ENCODE peak calls at places on chromosome 9, in ten cellular contexts. W is GM12878, G is MM.1S, U is H1, B is fibroblast of lung, S is neural progenitor cell, C is keratinocyte, N is HCT116, H is GM23338, X is PC-9. I is an unnamed sample.

GRCh38 chr9:69186841-69187611 is 12.9 kb downstream of the TJP2 start:
- DNase-seq in W (no peak), G (no peak), U (no peak), B (peak), S (no peak), C (no peak), N (no peak), H (no peak), X (peak), I (peak)

GRCh38 chr9:4152201-4152600 is 147.7 kb downstream of the GLIS3 start:
- DNase-seq in W (no peak), G (no peak), U (no peak), B (no peak), S (no peak), C (no peak), N (no peak), H (peak), X (no peak), I (no peak)

GRCh38 chr9:134345737-134346136 is 19.5 kb downstream of the RXRA start:
- DNase-seq in W (no peak), G (no peak), U (no peak), B (no peak), S (no peak), C (no peak), N (no peak), H (no peak), X (no peak), I (no peak)

GRCh38 chr9:36154213-36154952 is 14.8 kb upstream of the CCIN start:
- DNase-seq in W (no peak), G (no peak), U (no peak), B (peak), S (no peak), C (no peak), N (no peak), H (no peak), X (no peak), I (no peak)

GRCh38 chr9:124553738-124554137 is 46.5 kb upstream of the NR5A1 start:
- DNase-seq in W (no peak), G (no peak), U (no peak), B (peak), S (no peak), C (no peak), N (no peak), H (no peak), X (no peak), I (peak)

GRCh38 chr9:129287595-129288305 is 109.7 kb upstream of the IER5L start:
- DNase-seq in W (no peak), G (no peak), U (peak), B (no peak), S (no peak), C (no peak), N (no peak), H (no peak), X (no peak), I (no peak)

GRCh38 chr9:113219972-113220371 is 1.1 kb downstream of the FKBP15 start:
- DNase-seq in W (peak), G (peak), U (no peak), B (peak), S (no peak), C (no peak), N (no peak), H (no peak), X (no peak), I (peak)

GRCh38 chr9:83081010-83081409 is 18.1 kb upstream of the RASEF start:
- DNase-seq in W (no peak), G (no peak), U (no peak), B (no peak), S (no peak), C (no peak), N (no peak), H (no peak), X (no peak), I (no peak)

GRCh38 chr9:90433398-90433890 is 209.2 kb downstream of the DIRAS2 start:
- DNase-seq in W (no peak), G (no peak), U (peak), B (peak), S (peak), C (peak), N (no peak), H (peak), X (peak), I (peak)

GRCh38 chr9:89410709-89411111 is 87.2 kb downstream of the SEMA4D start:
- DNase-seq in W (peak), G (no peak), U (no peak), B (no peak), S (no peak), C (no peak), N (no peak), H (peak), X (no peak), I (peak)

GRCh38 chr9:81289622-81290021 is 399.7 kb downstream of the TLE1 start:
- DNase-seq in W (no peak), G (peak), U (no peak), B (no peak), S (no peak), C (no peak), N (no peak), H (no peak), X (no peak), I (no peak)

GRCh38 chr9:113876806-113877236 is 712 bp downstream of the ZNF618 start:
- DNase-seq in W (no peak), G (peak), U (no peak), B (no peak), S (peak), C (no peak), N (no peak), H (peak), X (peak), I (no peak)

GRCh38 chr9:106861585-106862114 is 1.3 kb upstream of the ZNF462 start:
- DNase-seq in W (no peak), G (no peak), U (no peak), B (peak), S (no peak), C (no peak), N (no peak), H (no peak), X (no peak), I (no peak)

GRCh38 chr9:106864533-106865143 is 1.7 kb downstream of the ZNF462 start:
- DNase-seq in W (no peak), G (no peak), U (no peak), B (peak), S (no peak), C (no peak), N (no peak), H (no peak), X (no peak), I (peak)

GRCh38 chr9:106862115-106862945 is 636 bp upstream of the ZNF462 start:
- DNase-seq in W (no peak), G (peak), U (peak), B (peak), S (peak), C (no peak), N (no peak), H (peak), X (peak), I (peak)

GRCh38 chr9:106860731-106861584 is 2.0 kb upstream of the ZNF462 start:
- DNase-seq in W (no peak), G (no peak), U (peak), B (peak), S (peak), C (no peak), N (no peak), H (peak), X (peak), I (peak)

DNA sequence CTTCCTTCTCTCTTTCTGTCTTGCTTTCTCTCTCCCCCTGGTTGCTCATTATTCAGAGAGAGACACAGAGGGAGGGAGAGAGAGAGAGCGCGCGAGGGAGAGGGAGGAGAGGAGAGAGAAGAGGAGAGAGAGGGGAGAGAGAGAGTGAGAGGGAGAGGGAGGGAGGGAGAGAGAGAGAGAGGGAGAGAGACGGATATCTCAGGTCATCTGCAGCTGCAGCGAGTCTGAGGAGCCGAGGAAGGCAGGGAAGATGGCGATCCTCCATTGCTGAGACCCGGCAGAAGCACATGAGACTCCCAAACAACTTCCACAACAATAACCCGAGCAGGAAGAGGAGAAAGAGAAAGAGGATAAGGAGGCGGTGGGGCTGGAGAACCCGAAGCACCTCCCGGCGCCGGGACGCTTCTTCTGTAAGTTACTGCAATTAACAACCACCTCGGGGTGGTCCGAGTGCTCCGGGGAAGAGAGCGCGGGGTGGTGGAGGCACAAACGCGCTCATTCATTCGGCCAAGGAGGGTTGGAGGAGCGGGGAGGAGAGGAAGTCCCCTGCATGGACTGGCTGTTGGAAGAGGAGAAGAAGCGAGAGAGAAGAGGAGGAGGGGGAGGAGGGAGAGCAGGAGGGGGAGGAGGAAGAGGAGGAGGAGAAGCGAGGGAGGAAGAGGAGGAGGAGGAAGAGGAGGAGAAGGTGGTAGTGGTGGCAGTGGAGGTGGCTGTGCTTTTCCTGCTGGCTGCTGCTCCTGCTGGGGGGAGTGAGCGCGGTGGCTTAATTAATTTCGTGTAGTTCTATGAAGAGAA is at the start of gene ZNF462:
- DNase-seq in W (no peak), G (peak), U (peak), B (peak), S (peak), C (no peak), N (no peak), H (peak), X (peak), I (peak)
- TF ChIP-seq CTCF in W (no peak), G (no peak), U (no peak), B (no peak), S (no peak), C (peak), N (no peak), H (no peak), X (peak), I (no peak)

GRCh38 chr9:136745389-136746218 is 2.7 kb downstream of the LCN6 start:
- DNase-seq in W (no peak), G (no peak), U (no peak), B (no peak), S (peak), C (no peak), N (no peak), H (no peak), X (no peak), I (no peak)
- TF ChIP-seq EZH2 in W (no peak), G (no peak), U (no peak), B (no peak), S (no peak), C (no peak), N (no peak), H (no peak), X (no peak), I (no peak)

GRCh38 chr9:33187519-33188218 is 20.5 kb upstream of the B4GALT1 start:
- DNase-seq in W (no peak), G (no peak), U (no peak), B (peak), S (no peak), C (no peak), N (no peak), H (no peak), X (no peak), I (no peak)
- H3K4me2 ChIP-seq in W (no peak), G (no peak), U (no peak), B (peak), S (no peak), C (no peak), N (no peak), H (no peak), X (no peak), I (no peak)

GRCh38 chr9:5846501-5846921 is 13.6 kb upstream of the ERMP1 start:
- DNase-seq in W (no peak), G (no peak), U (no peak), B (peak), S (no peak), C (no peak), N (no peak), H (no peak), X (no peak), I (peak)
- TF ChIP-seq CTCF in W (no peak), G (no peak), U (no peak), B (no peak), S (no peak), C (no peak), N (no peak), H (no peak), X (no peak), I (no peak)

GRCh38 chr9:132587484-132587858 is 5.1 kb downstream of the BARHL1 start:
- DNase-seq in W (no peak), G (no peak), U (no peak), B (no peak), S (no peak), C (no peak), N (no peak), H (no peak), X (no peak), I (no peak)

GRCh38 chr9:132588501-132589147 is 6.2 kb downstream of the BARHL1 start:
- DNase-seq in W (no peak), G (no peak), U (peak), B (no peak), S (peak), C (no peak), N (no peak), H (peak), X (no peak), I (no peak)

GRCh38 chr9:132589148-132590036 is 7.0 kb downstream of the BARHL1 start:
- DNase-seq in W (no peak), G (no peak), U (peak), B (no peak), S (peak), C (no peak), N (no peak), H (peak), X (no peak), I (no peak)

GRCh38 chr9:132586830-132587483 is 4.6 kb downstream of the BARHL1 start:
- DNase-seq in W (no peak), G (no peak), U (peak), B (no peak), S (peak), C (no peak), N (no peak), H (peak), X (no peak), I (no peak)

DNA sequence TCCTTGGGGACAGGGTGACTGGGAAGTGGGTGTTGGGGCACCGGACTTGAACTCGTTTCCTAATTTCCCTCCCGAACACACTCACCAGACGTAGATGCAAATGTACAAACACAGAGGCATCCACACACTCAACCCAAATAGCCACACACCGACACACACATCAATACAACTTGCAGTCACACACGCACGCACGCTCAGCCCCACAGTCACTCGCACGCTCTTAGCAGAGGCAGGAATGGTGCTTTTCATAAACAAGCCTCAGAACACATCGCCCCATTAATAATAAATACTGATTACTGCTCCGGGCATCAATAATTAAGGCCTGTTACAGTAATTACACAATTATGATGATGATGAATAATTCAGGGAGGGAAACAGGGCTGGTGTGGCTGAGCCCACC is 5.7 kb downstream of the BARHL1 start:
- DNase-seq in W (no peak), G (no peak), U (no peak), B (no peak), S (no peak), C (no peak), N (no peak), H (no peak), X (no peak), I (no peak)
- TF ChIP-seq EZH2 in W (no peak), G (no peak), U (no peak), B (peak), S (no peak), C (peak), N (no peak), H (peak), X (no peak), I (no peak)

GRCh38 chr9:96604005-96604320 is 15.7 kb downstream of the CDC14B start:
- DNase-seq in W (no peak), G (no peak), U (no peak), B (peak), S (no peak), C (no peak), N (no peak), H (no peak), X (no peak), I (no peak)
- H3K4me2 ChIP-seq in W (no peak), G (no peak), U (no peak), B (peak), S (no peak), C (peak), N (no peak), H (no peak), X (no peak), I (no peak)